ENCODE peak calls at places on chromosomes 3 and 15, in seven cellular contexts. One of them, this sample, is unnamed.

GRCh38 chr3:40079845-40080240 is 229.7 kb upstream of the EIF1B start:
- DNase-seq in mesendoderm: no peak
- DNase-seq in mesenchymal stem cell: no peak
- DNase-seq in neuronal stem cell: no peak
- DNase-seq in IMR-90: no peak
- DNase-seq in trophoblast cell: no peak
- DNase-seq in H1: no peak
- DNase-seq in this sample: no peak

GRCh38 chr3:3799173-3800075 is at the start of gene LRRN1:
- DNase-seq in mesendoderm: peak
- DNase-seq in H1: peak
- DNase-seq in trophoblast cell: peak
- DNase-seq in mesenchymal stem cell: no peak
- DNase-seq in IMR-90: no peak
- DNase-seq in neuronal stem cell: peak
- DNase-seq in this sample: peak

GRCh38 chr3:17320266-17320665 is 422.2 kb downstream of the TBC1D5 start:
- DNase-seq in H1: no peak
- DNase-seq in mesenchymal stem cell: peak
- DNase-seq in neuronal stem cell: no peak
- DNase-seq in trophoblast cell: no peak
- DNase-seq in IMR-90: peak
- DNase-seq in mesendoderm: no peak
- DNase-seq in this sample: no peak

GRCh38 chr3:184629555-184630160 is 68.1 kb downstream of the EPHB3 start:
- DNase-seq in trophoblast cell: no peak
- DNase-seq in mesendoderm: peak
- DNase-seq in neuronal stem cell: no peak
- DNase-seq in mesenchymal stem cell: no peak
- DNase-seq in IMR-90: no peak
- DNase-seq in H1: peak
- DNase-seq in this sample: peak

GRCh38 chr15:41891226-41891625 is 2.6 kb downstream of the SPTBN5 start:
- DNase-seq in IMR-90: no peak
- DNase-seq in mesenchymal stem cell: no peak
- DNase-seq in mesendoderm: no peak
- DNase-seq in H1: no peak
- DNase-seq in neuronal stem cell: no peak
- DNase-seq in trophoblast cell: no peak
- DNase-seq in this sample: no peak

GRCh38 chr15:25407950-25408349 is 30.9 kb downstream of the UBE3A start:
- DNase-seq in IMR-90: no peak
- DNase-seq in mesenchymal stem cell: no peak
- DNase-seq in neuronal stem cell: no peak
- DNase-seq in trophoblast cell: no peak
- DNase-seq in H1: no peak
- DNase-seq in mesendoderm: no peak
- DNase-seq in this sample: no peak

GRCh38 chr3:138439646-138440045 is 5.2 kb downstream of the ESYT3 start:
- DNase-seq in IMR-90: no peak
- DNase-seq in trophoblast cell: peak
- DNase-seq in neuronal stem cell: no peak
- DNase-seq in mesenchymal stem cell: no peak
- DNase-seq in mesendoderm: peak
- DNase-seq in H1: no peak
- DNase-seq in this sample: no peak

GRCh38 chr3:25831578-25831977 is 41.7 kb downstream of the OXSM start:
- DNase-seq in mesendoderm: peak
- DNase-seq in mesenchymal stem cell: peak
- DNase-seq in trophoblast cell: no peak
- DNase-seq in H1: no peak
- DNase-seq in IMR-90: peak
- DNase-seq in neuronal stem cell: no peak
- DNase-seq in this sample: no peak

GRCh38 chr3:42746455-42747450 is 26.3 kb downstream of the CCDC13 start:
- DNase-seq in trophoblast cell: no peak
- DNase-seq in IMR-90: peak
- DNase-seq in neuronal stem cell: no peak
- DNase-seq in H1: no peak
- DNase-seq in mesendoderm: no peak
- DNase-seq in mesenchymal stem cell: peak
- DNase-seq in this sample: peak

DNA sequence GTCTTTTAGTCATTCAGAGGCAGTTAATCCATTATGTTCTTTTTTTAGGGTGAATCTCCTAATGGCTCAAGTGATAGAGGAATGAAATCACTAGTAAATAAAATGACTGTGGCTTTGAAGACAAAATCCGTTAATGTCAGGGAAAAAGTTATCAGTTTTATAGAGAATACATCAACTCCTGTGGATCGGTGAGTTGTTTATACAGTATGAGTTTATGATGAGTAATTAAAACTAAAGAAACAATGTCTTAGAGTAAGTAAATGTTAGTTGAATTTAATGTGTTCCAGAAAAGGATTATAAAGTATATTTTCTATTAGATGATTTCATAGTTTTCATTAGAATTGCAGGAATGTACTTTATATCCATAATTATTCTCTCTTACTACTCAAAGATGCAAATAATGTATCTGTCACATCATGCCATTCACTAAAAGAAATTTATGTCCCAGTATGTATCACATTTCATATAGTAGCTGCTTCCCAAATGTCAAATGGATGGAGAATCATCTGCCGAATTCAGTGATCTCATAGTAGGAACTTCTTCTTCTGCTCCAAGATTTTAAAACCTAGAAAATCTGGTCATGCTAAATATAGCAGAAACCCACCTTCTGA is 24.1 kb upstream of the NIT2 start:
- DNase-seq in neuronal stem cell: no peak
- DNase-seq in H1: no peak
- DNase-seq in mesendoderm: no peak
- DNase-seq in trophoblast cell: no peak
- DNase-seq in IMR-90: peak
- DNase-seq in mesenchymal stem cell: no peak
- DNase-seq in this sample: no peak
- H3K4ac ChIP-seq in neuronal stem cell: no peak
- H3K4ac ChIP-seq in H1: no peak
- H3K4ac ChIP-seq in mesendoderm: no peak
- H3K4ac ChIP-seq in trophoblast cell: no peak
- H3K4ac ChIP-seq in IMR-90: no peak
- H3K4ac ChIP-seq in mesenchymal stem cell: no peak
- H3K4ac ChIP-seq in this sample: no peak

DNA sequence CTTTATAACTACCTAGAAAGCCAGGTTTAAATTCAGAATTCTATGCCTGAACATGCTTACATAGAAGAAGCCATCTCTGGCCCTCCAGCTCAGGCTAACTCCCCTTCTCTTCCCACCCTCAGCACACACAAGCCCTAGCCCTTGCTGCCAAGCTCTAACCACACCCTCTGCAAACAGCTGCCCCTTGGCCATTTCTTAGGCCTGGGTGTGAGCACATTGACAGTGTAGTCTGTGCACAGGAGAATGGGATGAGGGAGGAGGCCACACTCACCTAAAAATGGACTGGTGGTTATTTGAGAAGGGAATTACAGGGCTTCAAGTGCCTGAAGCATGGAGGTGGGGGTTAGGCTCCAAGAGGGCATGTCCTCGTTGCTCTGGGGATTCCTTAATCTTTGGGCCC is 42.3 kb upstream of the SLC25A36 start:
- DNase-seq in mesenchymal stem cell: no peak
- DNase-seq in H1: no peak
- DNase-seq in trophoblast cell: no peak
- DNase-seq in IMR-90: no peak
- DNase-seq in neuronal stem cell: no peak
- DNase-seq in mesendoderm: no peak
- DNase-seq in this sample: no peak
- H3K9ac ChIP-seq in mesenchymal stem cell: no peak
- H3K9ac ChIP-seq in H1: no peak
- H3K9ac ChIP-seq in trophoblast cell: no peak
- H3K9ac ChIP-seq in IMR-90: no peak
- H3K9ac ChIP-seq in neuronal stem cell: no peak
- H3K9ac ChIP-seq in mesendoderm: no peak
- H3K9ac ChIP-seq in this sample: no peak

DNA sequence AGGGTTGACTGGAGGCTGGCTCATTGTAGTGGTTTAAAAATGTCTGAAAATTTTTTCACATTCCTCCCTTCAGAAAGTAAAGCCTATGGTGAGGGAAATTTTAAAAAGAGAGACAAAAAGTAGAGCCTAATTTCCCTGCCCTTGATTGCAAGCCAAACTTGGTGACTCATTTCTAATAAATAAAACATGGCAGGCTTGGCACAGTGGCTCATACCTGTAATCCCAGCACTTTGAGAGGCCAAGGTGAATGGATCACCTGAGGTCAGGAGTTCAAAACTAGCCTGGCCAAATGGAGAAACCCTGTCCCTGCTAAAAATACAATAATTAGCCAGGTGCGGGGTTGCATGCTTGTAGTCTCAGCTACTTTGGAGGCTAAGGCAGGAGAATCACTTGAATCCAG is 18.9 kb upstream of the ARRDC4 start:
- DNase-seq in trophoblast cell: no peak
- DNase-seq in mesenchymal stem cell: no peak
- DNase-seq in H1: no peak
- DNase-seq in mesendoderm: no peak
- DNase-seq in neuronal stem cell: no peak
- DNase-seq in IMR-90: no peak
- DNase-seq in this sample: no peak
- H3K23ac ChIP-seq in trophoblast cell: no peak
- H3K23ac ChIP-seq in mesenchymal stem cell: no peak
- H3K23ac ChIP-seq in H1: no peak
- H3K23ac ChIP-seq in mesendoderm: no peak
- H3K23ac ChIP-seq in neuronal stem cell: no peak
- H3K23ac ChIP-seq in IMR-90: no peak
- H3K23ac ChIP-seq in this sample: no peak

GRCh38 chr3:109411547-109411946 is 74.2 kb upstream of the DPPA4 start:
- DNase-seq in mesenchymal stem cell: no peak
- DNase-seq in H1: no peak
- DNase-seq in neuronal stem cell: no peak
- DNase-seq in trophoblast cell: no peak
- DNase-seq in IMR-90: no peak
- DNase-seq in mesendoderm: no peak
- DNase-seq in this sample: no peak
- H3K4ac ChIP-seq in mesenchymal stem cell: no peak
- H3K4ac ChIP-seq in H1: no peak
- H3K4ac ChIP-seq in neuronal stem cell: no peak
- H3K4ac ChIP-seq in trophoblast cell: no peak
- H3K4ac ChIP-seq in IMR-90: no peak
- H3K4ac ChIP-seq in mesendoderm: no peak
- H3K4ac ChIP-seq in this sample: no peak

DNA sequence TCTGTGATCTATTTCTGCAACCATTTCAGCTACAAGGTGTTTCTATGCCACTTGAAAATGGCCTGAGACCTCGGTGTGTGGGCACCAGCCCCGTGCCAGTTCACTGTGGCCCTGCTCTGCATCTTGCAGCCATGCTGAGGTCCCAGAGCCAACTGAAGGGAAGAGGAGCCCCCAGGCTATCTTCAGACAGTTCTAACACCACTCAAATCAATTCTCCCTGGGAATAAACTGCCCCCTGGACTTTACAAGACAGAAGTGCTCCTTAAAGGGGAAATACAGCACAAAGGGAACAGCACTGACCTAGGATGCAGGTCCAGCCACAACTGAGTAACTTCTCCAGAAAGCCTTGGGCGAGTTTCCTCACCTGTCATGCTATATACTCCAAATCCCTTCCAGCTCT is 3.9 kb downstream of the XXYLT1 start:
- DNase-seq in neuronal stem cell: no peak
- DNase-seq in mesendoderm: no peak
- DNase-seq in mesenchymal stem cell: no peak
- DNase-seq in IMR-90: no peak
- DNase-seq in trophoblast cell: no peak
- DNase-seq in H1: no peak
- DNase-seq in this sample: no peak
- H3K9ac ChIP-seq in neuronal stem cell: no peak
- H3K9ac ChIP-seq in mesendoderm: no peak
- H3K9ac ChIP-seq in mesenchymal stem cell: no peak
- H3K9ac ChIP-seq in IMR-90: no peak
- H3K9ac ChIP-seq in trophoblast cell: no peak
- H3K9ac ChIP-seq in H1: no peak
- H3K9ac ChIP-seq in this sample: no peak

GRCh38 chr3:143901105-143901504 is 52.8 kb upstream of the SLC9A9 start:
- DNase-seq in IMR-90: peak
- DNase-seq in mesenchymal stem cell: peak
- DNase-seq in H1: no peak
- DNase-seq in mesendoderm: no peak
- DNase-seq in trophoblast cell: no peak
- DNase-seq in neuronal stem cell: no peak
- DNase-seq in this sample: no peak
- H3K23ac ChIP-seq in IMR-90: no peak
- H3K23ac ChIP-seq in mesenchymal stem cell: no peak
- H3K23ac ChIP-seq in H1: no peak
- H3K23ac ChIP-seq in mesendoderm: no peak
- H3K23ac ChIP-seq in trophoblast cell: no peak
- H3K23ac ChIP-seq in neuronal stem cell: no peak
- H3K23ac ChIP-seq in this sample: no peak

This sample was measured in H9.